ENCODE peak calls at places on chromosomes 2 and 18, in four cellular contexts. B is HL-60, D is GM12878, Z is K562. X is an unnamed sample.

GRCh38 chr2:105797298-105797819 is 52.6 kb downstream of the NCK2 start:
- DNase-seq in B (peak; percentile 95), D (peak; percentile 65), Z (peak; percentile 62), X (no peak)

GRCh38 chr2:162184796-162185195 is 32.7 kb upstream of the GCG start:
- DNase-seq in B (no peak), D (no peak), Z (no peak), X (no peak)

GRCh38 chr18:27061488-27062095 is 123.5 kb downstream of the CHST9 start:
- DNase-seq in B (no peak), D (no peak), Z (no peak), X (no peak)

GRCh38 chr2:26274058-26274613 is 29.4 kb downstream of the HADHB start:
- DNase-seq in B (peak; percentile 61), D (no peak), Z (no peak), X (no peak)

GRCh38 chr18:58847383-58848071 is 17.1 kb upstream of the ZNF532 start:
- DNase-seq in B (no peak), D (no peak), Z (no peak), X (no peak)

GRCh38 chr18:27750014-27750413 is 426.9 kb downstream of the CDH2 start:
- DNase-seq in B (no peak), D (no peak), Z (no peak), X (no peak)

GRCh38 chr2:157840568-157841156 is 35.5 kb downstream of the ACVR1 start:
- DNase-seq in B (no peak), D (no peak), Z (peak; percentile 44), X (no peak)

GRCh38 chr18:57819671-57820460 is 16.8 kb upstream of the ATP8B1 start:
- DNase-seq in B (peak; percentile 46), D (no peak), Z (peak; percentile 93), X (no peak)

GRCh38 chr2:9664365-9664764 is 33.6 kb upstream of the YWHAQ start:
- DNase-seq in B (no peak), D (no peak), Z (no peak), X (no peak)

GRCh38 chr2:133324150-133324561 is 244.1 kb downstream of the NCKAP5 start:
- DNase-seq in B (no peak), D (no peak), Z (no peak), X (no peak)

GRCh38 chr2:21422050-21422449 is 298.3 kb downstream of the TDRD15 start:
- DNase-seq in B (no peak), D (no peak), Z (peak; percentile 24), X (peak; percentile 17)

GRCh38 chr2:71291398-71291797 is 40.2 kb upstream of the ZNF638 start:
- DNase-seq in B (no peak), D (no peak), Z (no peak), X (no peak)

DNA sequence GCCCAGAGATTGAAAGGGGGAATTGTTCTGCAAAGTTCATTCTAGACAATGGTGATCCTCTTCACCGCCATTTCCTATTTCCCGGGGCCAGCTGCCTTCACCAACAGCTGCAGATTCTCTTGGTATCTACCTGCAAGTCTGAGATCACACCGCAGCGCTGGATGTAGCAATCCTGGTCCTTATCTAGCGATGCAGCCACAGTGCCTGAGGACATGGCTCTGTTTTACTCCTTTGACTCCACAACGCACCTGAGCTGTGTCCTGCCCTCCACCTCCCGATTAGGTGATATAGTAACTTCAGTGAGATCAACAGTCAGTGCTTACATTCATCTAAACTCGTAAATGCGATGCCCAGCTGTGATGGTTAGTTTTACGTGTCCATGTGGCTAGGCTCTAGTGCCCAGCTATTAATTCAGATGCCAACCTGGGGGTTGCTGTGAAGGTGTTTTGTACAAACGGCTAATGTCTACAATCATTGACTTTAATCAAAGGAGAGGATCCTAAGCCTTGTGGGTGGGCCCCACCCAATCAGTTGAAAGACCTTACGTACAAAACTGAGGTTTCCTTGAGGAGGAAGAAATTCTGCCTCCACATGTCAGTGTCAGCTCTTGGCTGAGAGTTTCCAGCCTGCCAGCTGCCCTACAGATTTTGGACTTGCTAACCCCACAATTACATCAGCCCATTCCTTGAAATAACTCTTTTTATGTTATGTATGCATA is 189.8 kb downstream of the SH3BP4 start:
- DNase-seq in B (no peak), D (no peak), Z (no peak), X (no peak)
- TF ChIP-seq SPI1 in B (no peak), D (no peak), Z (no peak), X (no peak)

DNA sequence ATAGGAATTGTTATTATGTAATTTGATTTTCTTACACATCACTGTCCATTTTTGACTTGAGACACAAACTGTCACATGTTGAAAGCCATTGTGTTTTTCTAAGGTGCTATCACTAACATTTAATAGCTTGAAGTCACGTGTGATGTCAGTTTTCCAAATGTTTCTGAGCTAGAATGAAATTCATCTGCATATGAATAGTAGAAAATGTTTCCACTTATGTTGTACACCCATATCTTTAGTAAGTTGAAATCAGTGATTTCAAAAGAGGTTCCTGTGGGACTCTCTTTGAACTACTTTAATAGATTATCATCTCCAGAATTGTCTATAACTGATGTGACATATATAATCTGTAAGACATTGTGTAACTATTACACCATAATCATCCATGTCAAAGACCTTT is 27.8 kb downstream of the ABCG5 start:
- DNase-seq in B (no peak), D (no peak), Z (no peak), X (no peak)
- TF ChIP-seq SPI1 in B (no peak), D (no peak), Z (no peak), X (no peak)

DNA sequence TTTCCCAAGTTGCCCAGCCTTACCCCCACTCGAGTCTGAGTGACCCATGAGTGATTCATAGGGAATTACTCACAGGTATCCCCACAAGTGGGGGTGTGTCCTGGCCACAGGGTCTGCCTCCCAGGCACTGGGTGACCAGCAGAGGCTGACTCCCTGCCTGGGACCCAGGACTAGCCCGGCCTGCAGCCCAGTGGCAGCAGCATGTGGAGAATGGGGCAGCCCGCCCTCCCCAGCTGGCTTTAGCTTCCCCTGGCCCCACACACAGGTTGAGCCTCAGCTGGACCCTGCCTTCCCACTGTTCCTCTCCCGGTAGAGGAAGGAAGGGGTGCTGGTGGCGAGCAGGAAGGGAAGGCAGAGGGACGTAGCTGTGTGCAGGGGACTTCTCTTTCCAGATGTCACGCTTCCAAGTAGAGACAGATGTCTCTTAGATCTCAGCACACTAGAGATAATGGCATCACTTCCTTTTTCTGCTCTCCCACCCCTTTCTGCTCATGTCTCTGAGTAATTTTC is 51.4 kb downstream of the EMILIN2 start:
- DNase-seq in B (peak; percentile 97), D (no peak), Z (peak; percentile 46), X (no peak)
- TF ChIP-seq SPI1 in B (peak; percentile 99), D (peak; percentile 62), Z (peak; percentile 97), X (peak; percentile 82)

GRCh38 chr2:232273903-232274598 is 104.5 kb upstream of the ALPP start:
- DNase-seq in B (no peak), D (no peak), Z (no peak), X (no peak)

GRCh38 chr2:232276739-232277313 is 101.7 kb upstream of the ALPP start:
- DNase-seq in B (no peak), D (no peak), Z (no peak), X (no peak)

GRCh38 chr2:232276084-232276738 is 102.3 kb upstream of the ALPP start:
- DNase-seq in B (no peak), D (no peak), Z (no peak), X (no peak)

GRCh38 chr2:232278534-232278933 is 100.0 kb upstream of the ALPP start:
- DNase-seq in B (no peak), D (no peak), Z (no peak), X (no peak)

GRCh38 chr2:232275670-232276069 is 102.9 kb upstream of the ALPP start:
- DNase-seq in B (no peak), D (no peak), Z (no peak), X (no peak)
- TF ChIP-seq SPI1 in B (no peak), D (no peak), Z (no peak), X (no peak)

GRCh38 chr2:197416268-197416667 is 18.6 kb downstream of the SF3B1 start:
- DNase-seq in B (no peak), D (no peak), Z (no peak), X (no peak)
- TF ChIP-seq SPI1 in B (no peak), D (no peak), Z (no peak), X (no peak)

X was measured in GM12891.